ENCODE peak calls at places on chromosomes 1 and 21, in eight cellular contexts. One of them, this sample, is unnamed. For H3K27me3, the result is how much of the 10 kb centered on the place peaks cover.

GRCh38 chr1:193905288-193906085 is 719.1 kb upstream of the B3GALT2 start:
- DNase-seq in breast epithelium: no peak
- DNase-seq in brain microvascular endothelial cell: peak
- DNase-seq in IMR-90: peak
- DNase-seq in fibroblast of lung: peak
- DNase-seq in HL-60: no peak
- DNase-seq in astrocyte: peak
- DNase-seq in AG04450: no peak
- DNase-seq in this sample: no peak

GRCh38 chr1:160681067-160681890 is 30.3 kb downstream of the CD48 start:
- DNase-seq in breast epithelium: no peak
- DNase-seq in brain microvascular endothelial cell: peak
- DNase-seq in IMR-90: peak
- DNase-seq in fibroblast of lung: peak
- DNase-seq in HL-60: peak
- DNase-seq in astrocyte: no peak
- DNase-seq in AG04450: no peak
- DNase-seq in this sample: no peak

GRCh38 chr21:43598416-43599120 is 60.7 kb downstream of the HSF2BP start:
- DNase-seq in breast epithelium: no peak
- DNase-seq in brain microvascular endothelial cell: peak
- DNase-seq in IMR-90: peak
- DNase-seq in fibroblast of lung: peak
- DNase-seq in HL-60: no peak
- DNase-seq in astrocyte: peak
- DNase-seq in AG04450: no peak
- DNase-seq in this sample: no peak

GRCh38 chr1:43875327-43875726 is 58.3 kb upstream of the ARTN start:
- DNase-seq in breast epithelium: no peak
- DNase-seq in brain microvascular endothelial cell: no peak
- DNase-seq in IMR-90: no peak
- DNase-seq in fibroblast of lung: no peak
- DNase-seq in HL-60: no peak
- DNase-seq in astrocyte: no peak
- DNase-seq in AG04450: no peak
- DNase-seq in this sample: no peak

GRCh38 chr1:77683142-77683835 is 831 bp upstream of the ZZZ3 start:
- DNase-seq in breast epithelium: peak
- DNase-seq in brain microvascular endothelial cell: peak
- DNase-seq in IMR-90: peak
- DNase-seq in fibroblast of lung: peak
- DNase-seq in HL-60: peak
- DNase-seq in astrocyte: peak
- DNase-seq in AG04450: peak
- DNase-seq in this sample: peak

GRCh38 chr1:50976890-50977574 is 7.0 kb downstream of the CDKN2C start:
- DNase-seq in breast epithelium: no peak
- DNase-seq in brain microvascular endothelial cell: no peak
- DNase-seq in IMR-90: peak
- DNase-seq in fibroblast of lung: peak
- DNase-seq in HL-60: no peak
- DNase-seq in astrocyte: peak
- DNase-seq in AG04450: no peak
- DNase-seq in this sample: no peak

GRCh38 chr1:17434591-17434990 is 4.9 kb downstream of the RCC2 start:
- DNase-seq in breast epithelium: no peak
- DNase-seq in brain microvascular endothelial cell: no peak
- DNase-seq in IMR-90: no peak
- DNase-seq in fibroblast of lung: no peak
- DNase-seq in HL-60: no peak
- DNase-seq in astrocyte: no peak
- DNase-seq in AG04450: no peak
- DNase-seq in this sample: no peak

GRCh38 chr1:183711691-183712401 is 58.7 kb upstream of the APOBEC4 start:
- DNase-seq in breast epithelium: no peak
- DNase-seq in brain microvascular endothelial cell: peak
- DNase-seq in IMR-90: peak
- DNase-seq in fibroblast of lung: peak
- DNase-seq in HL-60: no peak
- DNase-seq in astrocyte: peak
- DNase-seq in AG04450: no peak
- DNase-seq in this sample: no peak

GRCh38 chr1:54299037-54299436 is 99.1 kb downstream of the MRPL37 start:
- DNase-seq in breast epithelium: no peak
- DNase-seq in brain microvascular endothelial cell: no peak
- DNase-seq in IMR-90: no peak
- DNase-seq in fibroblast of lung: no peak
- DNase-seq in HL-60: no peak
- DNase-seq in astrocyte: no peak
- DNase-seq in AG04450: no peak
- DNase-seq in this sample: no peak

GRCh38 chr1:63592536-63593302 is 492 bp upstream of the PGM1 start:
- DNase-seq in breast epithelium: no peak
- DNase-seq in brain microvascular endothelial cell: no peak
- DNase-seq in IMR-90: no peak
- DNase-seq in fibroblast of lung: no peak
- DNase-seq in HL-60: peak
- DNase-seq in astrocyte: no peak
- DNase-seq in AG04450: no peak
- DNase-seq in this sample: no peak

GRCh38 chr1:42876009-42876408 is 29.6 kb downstream of the ZNF691 start:
- DNase-seq in breast epithelium: no peak
- DNase-seq in brain microvascular endothelial cell: no peak
- DNase-seq in IMR-90: no peak
- DNase-seq in fibroblast of lung: no peak
- DNase-seq in HL-60: no peak
- DNase-seq in astrocyte: no peak
- DNase-seq in AG04450: no peak
- DNase-seq in this sample: no peak

GRCh38 chr1:1621682-1622577 is 6.6 kb downstream of the MIB2 start:
- DNase-seq in breast epithelium: no peak
- DNase-seq in brain microvascular endothelial cell: no peak
- DNase-seq in IMR-90: peak
- DNase-seq in fibroblast of lung: peak
- DNase-seq in HL-60: no peak
- DNase-seq in astrocyte: no peak
- DNase-seq in AG04450: no peak
- DNase-seq in this sample: no peak

GRCh38 chr1:54244655-54245054 is 44.7 kb downstream of the MRPL37 start:
- DNase-seq in breast epithelium: no peak
- DNase-seq in brain microvascular endothelial cell: no peak
- DNase-seq in IMR-90: no peak
- DNase-seq in fibroblast of lung: no peak
- DNase-seq in HL-60: no peak
- DNase-seq in astrocyte: no peak
- DNase-seq in AG04450: no peak
- DNase-seq in this sample: no peak

GRCh38 chr1:231724876-231725647 is 98.5 kb downstream of the DISC1 start:
- DNase-seq in breast epithelium: no peak
- DNase-seq in brain microvascular endothelial cell: peak
- DNase-seq in IMR-90: peak
- DNase-seq in fibroblast of lung: peak
- DNase-seq in HL-60: peak
- DNase-seq in astrocyte: peak
- DNase-seq in AG04450: no peak
- DNase-seq in this sample: no peak

GRCh38 chr1:213127074-213127473 is 76.0 kb downstream of the RPS6KC1 start:
- DNase-seq in breast epithelium: no peak
- DNase-seq in brain microvascular endothelial cell: peak
- DNase-seq in IMR-90: peak
- DNase-seq in fibroblast of lung: no peak
- DNase-seq in HL-60: no peak
- DNase-seq in astrocyte: no peak
- DNase-seq in AG04450: no peak
- DNase-seq in this sample: no peak

GRCh38 chr1:218439541-218440295 is 94.6 kb downstream of the TGFB2 start:
- DNase-seq in breast epithelium: no peak
- DNase-seq in brain microvascular endothelial cell: no peak
- DNase-seq in IMR-90: peak
- DNase-seq in fibroblast of lung: peak
- DNase-seq in HL-60: no peak
- DNase-seq in astrocyte: peak
- DNase-seq in AG04450: no peak
- DNase-seq in this sample: no peak

GRCh38 chr1:169727307-169727706 is 6.6 kb downstream of the SELE start:
- DNase-seq in breast epithelium: no peak
- DNase-seq in brain microvascular endothelial cell: no peak
- DNase-seq in IMR-90: no peak
- DNase-seq in fibroblast of lung: no peak
- DNase-seq in HL-60: no peak
- DNase-seq in astrocyte: no peak
- DNase-seq in AG04450: no peak
- DNase-seq in this sample: no peak

GRCh38 chr1:175824079-175824478 is 80.7 kb upstream of the TNR start:
- DNase-seq in breast epithelium: no peak
- DNase-seq in brain microvascular endothelial cell: no peak
- DNase-seq in IMR-90: no peak
- DNase-seq in fibroblast of lung: no peak
- DNase-seq in HL-60: no peak
- DNase-seq in astrocyte: no peak
- DNase-seq in AG04450: no peak
- DNase-seq in this sample: no peak

GRCh38 chr1:76075877-76076276 is 1.3 kb downstream of the ST6GALNAC3 start:
- DNase-seq in breast epithelium: no peak
- DNase-seq in brain microvascular endothelial cell: no peak
- DNase-seq in IMR-90: peak
- DNase-seq in fibroblast of lung: no peak
- DNase-seq in HL-60: peak
- DNase-seq in astrocyte: no peak
- DNase-seq in AG04450: no peak
- DNase-seq in this sample: no peak

GRCh38 chr1:38990401-38990745 is 703 bp upstream of the AKIRIN1 start:
- DNase-seq in breast epithelium: no peak
- DNase-seq in brain microvascular endothelial cell: no peak
- DNase-seq in IMR-90: peak
- DNase-seq in fibroblast of lung: peak
- DNase-seq in HL-60: no peak
- DNase-seq in astrocyte: peak
- DNase-seq in AG04450: no peak
- DNase-seq in this sample: no peak

GRCh38 chr1:233238884-233239432 is 56.6 kb downstream of the PCNX2 start:
- DNase-seq in breast epithelium: no peak
- DNase-seq in brain microvascular endothelial cell: no peak
- DNase-seq in IMR-90: peak
- DNase-seq in fibroblast of lung: no peak
- DNase-seq in HL-60: no peak
- DNase-seq in astrocyte: no peak
- DNase-seq in AG04450: no peak
- DNase-seq in this sample: no peak

GRCh38 chr1:52002038-52002917 is 11.8 kb upstream of the RAB3B start:
- DNase-seq in breast epithelium: no peak
- DNase-seq in brain microvascular endothelial cell: peak
- DNase-seq in IMR-90: peak
- DNase-seq in fibroblast of lung: peak
- DNase-seq in HL-60: peak
- DNase-seq in astrocyte: peak
- DNase-seq in AG04450: peak
- DNase-seq in this sample: peak

GRCh38 chr1:26710811-26711210 is 15.0 kb downstream of the ARID1A start:
- DNase-seq in breast epithelium: no peak
- DNase-seq in brain microvascular endothelial cell: no peak
- DNase-seq in IMR-90: no peak
- DNase-seq in fibroblast of lung: no peak
- DNase-seq in HL-60: no peak
- DNase-seq in astrocyte: no peak
- DNase-seq in AG04450: no peak
- DNase-seq in this sample: no peak

DNA sequence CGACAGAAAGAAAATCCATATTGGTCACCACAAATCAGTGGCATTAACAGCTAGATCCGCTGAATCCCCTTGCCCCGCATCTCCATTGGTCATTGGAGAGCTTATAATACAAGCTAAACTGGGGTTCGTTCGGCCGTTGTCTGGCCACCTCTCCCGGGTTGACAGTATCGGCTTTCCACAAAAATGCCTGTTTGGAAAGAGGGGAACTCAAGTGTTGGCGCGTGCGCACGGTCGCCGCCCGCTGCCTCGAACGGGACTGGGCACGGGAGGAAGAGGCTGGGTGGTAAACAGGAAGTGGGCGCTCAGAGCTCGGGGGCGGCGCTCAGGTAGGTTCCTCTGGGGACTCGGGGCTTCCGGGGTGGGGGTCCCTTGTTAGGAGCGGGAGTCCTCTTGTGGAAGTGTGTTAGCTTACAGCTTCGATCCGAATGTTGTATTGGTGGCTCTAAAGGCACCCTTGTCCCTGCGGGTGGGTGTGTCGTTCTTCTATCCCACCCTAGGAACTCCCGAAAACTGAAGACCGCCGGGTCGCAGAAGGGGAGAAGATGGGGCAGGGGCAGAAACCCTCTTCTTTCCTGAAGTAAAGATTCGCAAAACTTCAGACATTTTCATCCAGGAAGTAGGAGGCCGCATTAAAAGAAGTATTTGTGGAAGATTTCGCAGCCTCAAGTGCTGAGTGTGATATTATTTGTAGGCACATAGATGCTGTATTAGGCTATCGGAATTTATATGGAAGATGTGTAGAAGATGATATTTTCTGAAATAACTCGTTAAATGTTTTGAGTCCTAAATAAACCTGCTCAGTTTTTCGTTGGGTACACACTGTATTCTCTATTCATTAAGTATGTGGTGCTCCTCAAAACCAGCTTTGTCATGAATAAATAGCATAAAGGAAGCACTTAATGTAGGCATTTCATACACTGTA is 988 bp downstream of the BROX start:
- DNase-seq in breast epithelium: peak
- DNase-seq in brain microvascular endothelial cell: peak
- DNase-seq in IMR-90: peak
- DNase-seq in fibroblast of lung: peak
- DNase-seq in HL-60: peak
- DNase-seq in astrocyte: peak
- DNase-seq in AG04450: peak
- DNase-seq in this sample: peak
- H3K4me3 ChIP-seq in breast epithelium: peak
- H3K4me3 ChIP-seq in brain microvascular endothelial cell: peak
- H3K4me3 ChIP-seq in IMR-90: peak
- H3K4me3 ChIP-seq in fibroblast of lung: peak
- H3K4me3 ChIP-seq in HL-60: peak
- H3K4me3 ChIP-seq in astrocyte: peak
- H3K4me3 ChIP-seq in AG04450: peak
- H3K4me3 ChIP-seq in this sample: peak

GRCh38 chr1:23692308-23692871 is 784 bp downstream of the RPL11 start:
- DNase-seq in breast epithelium: no peak
- DNase-seq in brain microvascular endothelial cell: no peak
- DNase-seq in IMR-90: no peak
- DNase-seq in fibroblast of lung: no peak
- DNase-seq in HL-60: no peak
- DNase-seq in astrocyte: no peak
- DNase-seq in AG04450: no peak
- DNase-seq in this sample: no peak
- TF ChIP-seq CTCF in breast epithelium: no peak
- TF ChIP-seq CTCF in brain microvascular endothelial cell: no peak
- TF ChIP-seq CTCF in IMR-90: no peak
- TF ChIP-seq CTCF in fibroblast of lung: no peak
- TF ChIP-seq CTCF in HL-60: no peak
- TF ChIP-seq CTCF in astrocyte: no peak
- TF ChIP-seq CTCF in AG04450: no peak
- TF ChIP-seq CTCF in this sample: no peak

GRCh38 chr1:30904191-30904961 is 4.2 kb downstream of the SDC3 start:
- DNase-seq in breast epithelium: no peak
- DNase-seq in brain microvascular endothelial cell: no peak
- DNase-seq in IMR-90: no peak
- DNase-seq in fibroblast of lung: no peak
- DNase-seq in HL-60: no peak
- DNase-seq in astrocyte: no peak
- DNase-seq in AG04450: no peak
- DNase-seq in this sample: no peak
- H3K27me3 ChIP-seq in breast epithelium: under half
- H3K27me3 ChIP-seq in brain microvascular endothelial cell: under half
- H3K27me3 ChIP-seq in IMR-90: under half
- H3K27me3 ChIP-seq in fibroblast of lung: under half
- H3K27me3 ChIP-seq in HL-60: under half
- H3K27me3 ChIP-seq in astrocyte: under half
- H3K27me3 ChIP-seq in AG04450: under half
- H3K27me3 ChIP-seq in this sample: under half

GRCh38 chr1:227947678-227948492 is at the start of gene WNT9A:
- DNase-seq in breast epithelium: peak
- DNase-seq in brain microvascular endothelial cell: no peak
- DNase-seq in IMR-90: peak
- DNase-seq in fibroblast of lung: peak
- DNase-seq in HL-60: no peak
- DNase-seq in astrocyte: peak
- DNase-seq in AG04450: no peak
- DNase-seq in this sample: no peak
- H3K4me3 ChIP-seq in breast epithelium: peak
- H3K4me3 ChIP-seq in brain microvascular endothelial cell: peak
- H3K4me3 ChIP-seq in IMR-90: peak
- H3K4me3 ChIP-seq in fibroblast of lung: peak
- H3K4me3 ChIP-seq in HL-60: peak
- H3K4me3 ChIP-seq in astrocyte: peak
- H3K4me3 ChIP-seq in AG04450: peak
- H3K4me3 ChIP-seq in this sample: peak

This sample was measured in kidney epithelial cell.